ENCODE peak calls at places on chromosomes 3 and 15, in four cellular contexts. Z is K562, K is H1, N is HepG2. U is an unnamed sample.

GRCh38 chr15:63872759-63873510 is 39.2 kb upstream of the HERC1 start:
- DNase-seq in Z (no peak), K (no peak), N (no peak), U (no peak)

GRCh38 chr15:84736375-84736774 is 12.0 kb upstream of the ZNF592 start:
- DNase-seq in Z (no peak), K (no peak), N (no peak), U (no peak)

GRCh38 chr3:123803521-123803920 is 80.6 kb downstream of the MYLK start:
- DNase-seq in Z (no peak), K (no peak), N (no peak), U (no peak)

GRCh38 chr3:167187211-167187610 is 192.9 kb downstream of the ZBBX start:
- DNase-seq in Z (no peak), K (no peak), N (no peak), U (no peak)

GRCh38 chr3:62169871-62170660 is 203.3 kb downstream of the FEZF2 start:
- DNase-seq in Z (no peak), K (no peak), N (no peak), U (no peak)

GRCh38 chr3:157532529-157533297 is 29.5 kb upstream of the VEPH1 start:
- DNase-seq in Z (peak; percentile 57), K (peak; percentile 21), N (peak; percentile 58), U (peak; percentile 58)

GRCh38 chr3:44802006-44802405 is 40.4 kb downstream of the KIF15 start:
- DNase-seq in Z (no peak), K (no peak), N (no peak), U (no peak)

GRCh38 chr3:46628980-46629379 is 16.7 kb downstream of the FAM240A start:
- DNase-seq in Z (no peak), K (no peak), N (no peak), U (no peak)

GRCh38 chr3:35383719-35384555 is 255.4 kb upstream of the ARPP21 start:
- DNase-seq in Z (no peak), K (no peak), N (no peak), U (peak; percentile 13)

GRCh38 chr15:38696120-38696727 is 131.6 kb upstream of the RASGRP1 start:
- DNase-seq in Z (no peak), K (no peak), N (no peak), U (no peak)

GRCh38 chr15:38975282-38975990 is 410.8 kb upstream of the RASGRP1 start:
- DNase-seq in Z (no peak), K (no peak), N (no peak), U (peak; percentile 10)

GRCh38 chr15:50262533-50262932 is 3.0 kb downstream of the HDC start:
- DNase-seq in Z (no peak), K (no peak), N (no peak), U (no peak)

GRCh38 chr3:134014270-134014669 is 15.5 kb downstream of the SLCO2A1 start:
- DNase-seq in Z (no peak), K (no peak), N (no peak), U (no peak)

GRCh38 chr3:143565943-143566342 is 282.3 kb downstream of the SLC9A9 start:
- DNase-seq in Z (no peak), K (no peak), N (no peak), U (no peak)

GRCh38 chr15:35738370-35738769 is 192.4 kb upstream of the DPH6 start:
- DNase-seq in Z (no peak), K (no peak), N (no peak), U (no peak)

GRCh38 chr15:74262635-74263034 is 26.5 kb downstream of the CCDC33 start:
- DNase-seq in Z (no peak), K (no peak), N (no peak), U (no peak)

GRCh38 chr15:74263473-74263872 is 27.3 kb downstream of the CCDC33 start:
- DNase-seq in Z (no peak), K (no peak), N (no peak), U (no peak)

GRCh38 chr15:74261685-74262084 is 25.6 kb downstream of the CCDC33 start:
- DNase-seq in Z (no peak), K (no peak), N (no peak), U (no peak)

GRCh38 chr15:74265046-74265639 is 29.0 kb downstream of the CCDC33 start:
- DNase-seq in Z (peak; percentile 72), K (peak; percentile 27), N (peak; percentile 12), U (no peak)

GRCh38 chr15:74264081-74264501 is 28.0 kb downstream of the CCDC33 start:
- DNase-seq in Z (no peak), K (no peak), N (no peak), U (no peak)
- TF ChIP-seq RNF2 in Z (no peak), K (no peak), N (no peak), U (no peak)

DNA sequence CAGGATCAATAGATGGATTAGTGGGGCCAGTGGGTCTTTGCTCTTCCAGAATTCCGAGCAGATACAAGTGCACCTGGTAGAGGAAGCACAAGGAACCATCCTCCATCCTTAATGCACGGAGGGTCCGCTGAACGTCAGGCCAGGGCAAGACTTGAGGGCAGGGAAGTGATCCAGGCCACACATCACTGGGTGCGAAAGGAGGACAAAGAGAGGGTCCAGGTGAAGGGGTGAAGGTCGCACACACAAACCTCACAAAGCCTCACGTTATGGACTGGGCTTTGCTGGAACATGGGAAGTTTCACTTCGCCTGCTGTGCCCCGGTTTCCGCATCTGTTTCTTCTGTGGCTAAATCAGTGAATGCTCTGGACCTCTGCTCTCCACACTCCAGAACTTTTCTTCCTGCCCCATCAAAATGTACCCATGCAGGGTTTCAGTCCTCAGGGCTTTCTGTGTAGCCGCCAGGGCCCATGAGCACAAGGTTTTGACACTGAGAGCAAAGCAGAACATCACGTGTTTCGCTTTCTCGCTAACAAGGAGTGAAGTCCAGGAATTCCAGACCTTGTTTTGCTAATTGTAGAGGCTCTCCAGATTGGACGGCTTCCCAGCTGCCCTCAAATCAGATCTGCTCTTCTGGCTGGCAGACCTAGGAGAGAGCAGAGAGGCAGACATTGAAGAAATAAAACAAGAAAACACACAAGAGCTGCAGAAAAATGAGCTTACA is 56.3 kb downstream of the KLF15 start:
- DNase-seq in Z (no peak), K (no peak), N (peak; percentile 76), U (no peak)
- TF ChIP-seq RAD21 in Z (no peak), K (no peak), N (no peak), U (no peak)

GRCh38 chr15:71730277-71731144 is 79.8 kb upstream of the NR2E3 start:
- DNase-seq in Z (peak; percentile 63), K (no peak), N (peak; percentile 50), U (peak; percentile 85)

GRCh38 chr15:71733122-71733521 is 77.2 kb upstream of the NR2E3 start:
- DNase-seq in Z (no peak), K (no peak), N (no peak), U (no peak)

GRCh38 chr15:71725215-71725955 is 85.0 kb upstream of the NR2E3 start:
- DNase-seq in Z (no peak), K (no peak), N (no peak), U (no peak)

GRCh38 chr15:71732636-71733035 is 77.7 kb upstream of the NR2E3 start:
- DNase-seq in Z (no peak), K (no peak), N (peak; percentile 45), U (no peak)

GRCh38 chr15:71729319-71729718 is 81.0 kb upstream of the NR2E3 start:
- DNase-seq in Z (no peak), K (no peak), N (no peak), U (no peak)
- TF ChIP-seq CTCF in Z (no peak), K (no peak), N (no peak), U (no peak)

GRCh38 chr3:141737828-141738635 is at the start of gene RNF7:
- DNase-seq in Z (peak; percentile 99), K (peak; percentile 90), N (peak; percentile 87), U (peak; percentile 80)
- TF ChIP-seq RNF2 in Z (peak; percentile 19), K (no peak), N (peak; percentile 68), U (no peak)

DNA sequence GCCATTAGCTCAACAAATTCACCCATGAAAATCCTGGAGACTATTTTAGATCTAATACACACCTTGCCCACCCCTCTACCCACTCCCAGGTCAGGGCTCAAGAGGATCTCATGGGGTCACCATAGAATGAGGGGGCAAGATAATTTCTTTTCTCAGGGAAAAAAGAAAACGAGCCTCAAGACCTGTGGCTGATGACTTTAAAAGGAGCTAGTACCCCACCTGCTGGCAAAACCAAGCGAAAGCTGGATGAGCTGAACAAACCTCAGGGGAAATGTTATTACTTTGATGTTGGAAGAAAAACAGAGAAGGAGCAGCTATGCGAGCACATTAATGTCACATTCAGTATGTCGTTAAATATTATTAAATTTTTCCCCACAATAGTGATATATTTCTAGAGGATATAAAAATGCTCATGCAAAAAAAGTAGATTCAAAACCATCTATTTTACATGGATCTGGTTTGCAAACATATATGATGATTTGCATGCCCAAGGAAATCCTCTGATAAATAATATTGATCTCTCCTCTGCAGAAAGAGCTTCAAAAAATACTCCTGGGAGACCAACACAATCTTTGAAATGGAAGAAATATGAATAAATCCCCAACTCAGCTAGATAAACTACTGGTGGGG is 37.7 kb downstream of the PLD1 start:
- DNase-seq in Z (peak; percentile 42), K (no peak), N (peak; percentile 46), U (peak; percentile 38)
- TF ChIP-seq RAD21 in Z (peak; percentile 79), K (peak; percentile 88), N (peak; percentile 45), U (peak; percentile 75)